ENCODE peak calls at places on chromosomes 11 and 22, in seven cellular contexts. R, G, U, C, K, H and P are unnamed samples.

GRCh38 chr11:91707652-91708051 is 517.0 kb upstream of the FAT3 start:
- DNase-seq in K (no peak), U (no peak), R (no peak), C (no peak), H (no peak), G (no peak), P (no peak)

GRCh38 chr11:43164831-43165230 is 147.0 kb upstream of the API5 start:
- DNase-seq in R (no peak), G (no peak), K (no peak), U (no peak), H (no peak), C (no peak), P (no peak)

GRCh38 chr11:16881074-16881709 is 133.0 kb downstream of the PLEKHA7 start:
- DNase-seq in G (no peak), C (no peak), R (peak), H (peak), U (peak), K (no peak), P (peak)

GRCh38 chr22:41888638-41889200 is 26.2 kb downstream of the SHISA8 start:
- DNase-seq in C (no peak), K (no peak), G (no peak), H (no peak), R (no peak), U (no peak), P (no peak)

GRCh38 chr22:21450320-21450831 is 16.8 kb upstream of the TMEM191C start:
- DNase-seq in R (peak), K (no peak), C (no peak), U (no peak), G (peak), H (no peak), P (no peak)

GRCh38 chr22:24681236-24681635 is 78.2 kb downstream of the GGT1 start:
- DNase-seq in C (no peak), U (no peak), G (no peak), R (no peak), H (no peak), K (no peak), P (no peak)

GRCh38 chr22:45922661-45923060 is 54.3 kb downstream of the WNT7B start:
- DNase-seq in R (no peak), H (no peak), U (no peak), C (no peak), K (no peak), G (no peak), P (no peak)

GRCh38 chr11:34926101-34926830 is 9.8 kb downstream of the PDHX start:
- DNase-seq in G (no peak), R (no peak), K (no peak), C (no peak), H (no peak), U (no peak), P (no peak)

GRCh38 chr22:46043816-46044717 is 67.1 kb upstream of the WNT7B start:
- DNase-seq in R (no peak), K (no peak), C (peak), H (peak), U (no peak), G (peak), P (peak)

GRCh38 chr22:25485626-25486545 is 78.6 kb upstream of the GRK3 start:
- DNase-seq in K (no peak), R (no peak), C (no peak), U (no peak), G (no peak), H (no peak), P (no peak)

GRCh38 chr11:45872513-45873356 is 12.7 kb upstream of the MAPK8IP1 start:
- DNase-seq in G (no peak), R (peak), U (peak), K (peak), H (peak), C (no peak), P (peak)

GRCh38 chr11:69718147-69718546 is 14.3 kb upstream of the FGF19 start:
- DNase-seq in G (no peak), K (peak), R (no peak), U (peak), C (no peak), H (no peak), P (no peak)

GRCh38 chr11:57324886-57325734 is at the start of gene TNKS1BP1:
- DNase-seq in K (peak), U (peak), H (peak), R (peak), C (peak), G (peak), P (peak)

GRCh38 chr11:119384332-119384731 is 2.8 kb upstream of the USP2 start:
- DNase-seq in H (no peak), C (no peak), U (peak), K (no peak), G (no peak), R (no peak), P (no peak)

GRCh38 chr22:44201556-44202129 is 20.9 kb downstream of the PARVG start:
- DNase-seq in U (no peak), H (no peak), C (no peak), R (no peak), K (no peak), G (no peak), P (no peak)

GRCh38 chr22:44199164-44199563 is 18.4 kb downstream of the PARVG start:
- DNase-seq in K (no peak), H (no peak), R (no peak), U (no peak), C (no peak), G (no peak), P (no peak)

GRCh38 chr22:44200855-44201550 is 20.3 kb downstream of the PARVG start:
- DNase-seq in U (no peak), G (no peak), H (no peak), K (no peak), C (no peak), R (no peak), P (no peak)

GRCh38 chr22:44199866-44200265 is 19.1 kb downstream of the PARVG start:
- DNase-seq in G (no peak), K (no peak), U (no peak), R (no peak), C (no peak), H (no peak), P (no peak)

GRCh38 chr22:44200451-44200850 is 19.7 kb downstream of the PARVG start:
- DNase-seq in K (no peak), H (no peak), G (no peak), U (no peak), C (no peak), R (no peak), P (no peak)
- H3K27ac ChIP-seq in K (no peak), H (no peak), G (no peak), U (no peak), C (no peak), R (no peak), P (no peak)

GRCh38 chr22:17782158-17782557 is 7.9 kb upstream of the BID start:
- DNase-seq in C (no peak), H (no peak), U (no peak), K (no peak), R (no peak), G (no peak), P (no peak)
- TF ChIP-seq POLR2A in C (no peak), H (no peak), U (no peak), K (no peak), R (no peak), G (no peak), P (no peak)

DNA sequence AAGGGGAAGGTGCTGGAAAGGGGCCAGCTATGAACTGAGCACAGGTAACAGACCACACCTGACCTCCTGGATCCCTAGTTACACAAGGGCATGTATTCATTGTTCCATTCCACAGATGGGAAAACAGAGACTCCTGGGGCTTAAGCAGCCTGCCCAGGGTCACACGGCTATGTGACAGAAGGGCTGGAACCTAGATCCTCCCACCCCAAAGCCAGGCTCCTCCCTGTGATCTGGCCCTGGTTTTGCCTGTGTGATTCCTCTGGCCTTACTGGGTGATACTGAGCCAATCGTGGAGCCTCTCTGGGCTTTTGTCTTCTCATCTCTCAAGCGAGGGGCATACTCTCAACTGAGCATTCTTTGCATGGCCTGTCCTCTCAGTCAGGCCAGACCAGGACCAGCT is 226.4 kb downstream of the ST3GAL4 start:
- DNase-seq in H (no peak), R (no peak), K (no peak), C (no peak), U (no peak), G (no peak), P (no peak)
- H3K27ac ChIP-seq in H (no peak), R (no peak), K (no peak), C (no peak), U (no peak), G (no peak), P (no peak)

GRCh38 chr22:26489447-26490036 is 5.9 kb downstream of the SRRD start:
- DNase-seq in C (no peak), R (no peak), H (no peak), U (no peak), K (no peak), G (no peak), P (no peak)

GRCh38 chr22:26487996-26488395 is 4.3 kb downstream of the SRRD start:
- DNase-seq in R (no peak), H (no peak), K (no peak), C (no peak), G (no peak), U (no peak), P (peak)

GRCh38 chr22:26494506-26494905 is 10.8 kb downstream of the SRRD start:
- DNase-seq in K (no peak), U (no peak), G (no peak), H (no peak), C (no peak), R (no peak), P (no peak)

GRCh38 chr22:26496456-26496855 is 12.8 kb downstream of the SRRD start:
- DNase-seq in R (no peak), U (no peak), K (no peak), G (no peak), C (no peak), H (no peak), P (no peak)

DNA sequence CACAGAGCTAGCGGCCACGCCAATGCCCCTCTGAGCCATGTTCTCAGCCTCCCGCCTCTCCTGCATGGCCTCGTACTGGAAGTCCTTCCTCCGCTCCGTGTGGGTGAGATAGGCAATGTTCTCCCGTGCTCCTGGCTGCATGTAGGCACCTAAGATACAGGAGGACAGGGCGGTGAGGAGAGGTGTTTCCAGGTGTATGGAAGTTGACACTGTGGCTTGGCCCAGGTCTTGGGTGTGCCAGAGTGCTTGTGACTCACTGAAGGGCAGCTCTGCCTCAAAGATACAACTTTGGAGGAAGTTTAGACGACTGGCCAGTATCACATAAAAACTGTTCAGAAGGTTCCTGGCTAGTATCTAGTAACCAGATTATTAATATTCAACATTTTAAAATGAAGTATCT is 8.5 kb downstream of the SRRD start:
- DNase-seq in G (no peak), C (no peak), U (no peak), R (no peak), H (no peak), K (no peak), P (no peak)
- TF ChIP-seq POLR2A in G (no peak), C (no peak), U (no peak), R (no peak), H (no peak), K (no peak), P (no peak)